ENCODE peak calls at places on chromosome 10, in four cellular contexts. K is epithelial cell of esophagus, M is AG09309, F is spleen. P is an unnamed sample.

GRCh38 chr10:42827201-42827600 is 44.6 kb downstream of the BMS1 start:
- DNase-seq in M (no peak), K (no peak), F (no peak), P (no peak)

GRCh38 chr10:126133906-126134703 is 237.7 kb downstream of the FANK1 start:
- DNase-seq in M (peak; percentile 53), F (no peak), K (peak; percentile 94), P (no peak)

GRCh38 chr10:60842694-60843093 is 64.4 kb downstream of the CDK1 start:
- DNase-seq in F (no peak), M (no peak), K (no peak), P (no peak)

GRCh38 chr10:118955531-118956252 is 73.8 kb upstream of the NANOS1 start:
- DNase-seq in M (no peak), F (no peak), K (no peak), P (no peak)

GRCh38 chr10:130560079-130560478 is 423.9 kb downstream of the GLRX3 start:
- DNase-seq in M (no peak), F (no peak), K (no peak), P (no peak)

GRCh38 chr10:75084834-75085384 is 26.5 kb upstream of the SAMD8 start:
- DNase-seq in F (no peak), K (no peak), M (no peak), P (no peak)

GRCh38 chr10:7419998-7420397 is 9.2 kb upstream of the SFMBT2 start:
- DNase-seq in M (no peak), K (no peak), F (no peak), P (no peak)

GRCh38 chr10:126235091-126235978 is 152.9 kb downstream of the ADAM12 start:
- DNase-seq in K (no peak), F (no peak), M (no peak), P (no peak)

GRCh38 chr10:100370561-100370975 is 23.5 kb downstream of the SCD start:
- DNase-seq in M (peak; percentile 4), K (peak; percentile 75), F (no peak), P (peak; percentile 68)

GRCh38 chr10:129891806-129892205 is 72.3 kb downstream of the EBF3 start:
- DNase-seq in M (no peak), F (no peak), K (no peak), P (no peak)

GRCh38 chr10:126722726-126723125 is 52.2 kb upstream of the C10orf90 start:
- DNase-seq in K (no peak), M (no peak), F (no peak), P (no peak)

GRCh38 chr10:34644245-34644644 is 170.9 kb downstream of the PARD3 start:
- DNase-seq in F (no peak), K (no peak), M (no peak), P (no peak)

GRCh38 chr10:106960812-106961211 is 203.7 kb downstream of the SORCS1 start:
- DNase-seq in K (no peak), F (no peak), M (no peak), P (no peak)

GRCh38 chr10:113085776-113086175 is 135.7 kb downstream of the TCF7L2 start:
- DNase-seq in K (no peak), F (no peak), M (no peak), P (no peak)

GRCh38 chr10:91210435-91210834 is 10.0 kb upstream of the PCGF5 start:
- DNase-seq in F (peak; percentile 81), M (no peak), K (no peak), P (no peak)

GRCh38 chr10:69797959-69798358 is 3.7 kb upstream of the COL13A1 start:
- DNase-seq in K (peak; percentile 82), F (no peak), M (no peak), P (no peak)

GRCh38 chr10:126375926-126376554 is 12.2 kb downstream of the ADAM12 start:
- DNase-seq in K (peak; percentile 54), M (no peak), F (no peak), P (peak; percentile 64)

DNA sequence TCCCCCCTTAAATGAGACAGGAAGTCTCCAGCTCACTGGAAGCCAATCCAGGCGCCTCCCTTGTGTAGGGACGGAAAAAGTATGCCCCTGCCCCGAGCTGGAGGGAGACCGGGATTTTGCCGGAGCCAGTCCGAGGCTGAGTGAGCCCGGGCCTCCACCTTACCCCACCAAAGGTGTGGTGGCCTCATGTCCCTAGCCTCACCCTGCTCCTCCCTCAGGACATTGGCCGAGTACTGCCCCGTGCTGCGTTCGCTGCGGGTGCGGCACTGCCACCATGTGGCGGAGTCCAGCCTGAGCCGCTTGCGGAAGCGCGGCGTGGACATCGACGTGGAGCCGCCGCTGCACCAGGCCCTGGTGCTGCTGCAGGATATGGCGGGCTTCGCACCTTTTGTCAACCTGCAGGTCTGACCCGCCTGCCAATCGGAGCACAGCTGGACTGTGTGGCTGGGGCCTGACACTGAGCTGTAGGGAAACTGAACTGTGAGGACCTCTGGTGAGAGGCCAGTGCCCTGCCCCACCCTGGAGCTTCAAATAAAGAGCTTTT is 2.0 kb downstream of the FBXL15 start:
- DNase-seq in M (no peak), K (peak; percentile 76), F (peak; percentile 96), P (no peak)
- H3K4me3 ChIP-seq in M (peak overlapping the region; percentile 83), K (peak overlapping the region; percentile 89), F (peak overlapping the region; percentile 97), P (peak overlapping the region; percentile 86)

GRCh38 chr10:21524131-21524525 is 1.4 kb downstream of the SKIDA1 start:
- DNase-seq in K (no peak), F (no peak), M (no peak), P (no peak)
- H3K4me3 ChIP-seq in K (no peak overlapping the region), F (peak overlapping the region; percentile 65), M (no peak overlapping the region), P (no peak overlapping the region)

GRCh38 chr10:5944389-5945202 is 32.7 kb downstream of the IL15RA start:
- DNase-seq in M (peak; percentile 100), F (no peak), K (peak; percentile 97), P (peak; percentile 97)
- H3K4me3 ChIP-seq in M (peak overlapping the region; percentile 43), F (no peak overlapping the region), K (no peak overlapping the region), P (no peak overlapping the region)

GRCh38 chr10:121734517-121735137 is 136.4 kb upstream of the FGFR2 start:
- DNase-seq in M (no peak), F (no peak), K (peak; percentile 16), P (no peak)

GRCh38 chr10:121736315-121737002 is 138.2 kb upstream of the FGFR2 start:
- DNase-seq in M (no peak), F (no peak), K (no peak), P (no peak)

GRCh38 chr10:121739114-121739513 is 140.9 kb upstream of the FGFR2 start:
- DNase-seq in K (no peak), M (no peak), F (no peak), P (no peak)

GRCh38 chr10:121732676-121733445 is 134.6 kb upstream of the FGFR2 start:
- DNase-seq in M (no peak), F (no peak), K (peak; percentile 12), P (no peak)

DNA sequence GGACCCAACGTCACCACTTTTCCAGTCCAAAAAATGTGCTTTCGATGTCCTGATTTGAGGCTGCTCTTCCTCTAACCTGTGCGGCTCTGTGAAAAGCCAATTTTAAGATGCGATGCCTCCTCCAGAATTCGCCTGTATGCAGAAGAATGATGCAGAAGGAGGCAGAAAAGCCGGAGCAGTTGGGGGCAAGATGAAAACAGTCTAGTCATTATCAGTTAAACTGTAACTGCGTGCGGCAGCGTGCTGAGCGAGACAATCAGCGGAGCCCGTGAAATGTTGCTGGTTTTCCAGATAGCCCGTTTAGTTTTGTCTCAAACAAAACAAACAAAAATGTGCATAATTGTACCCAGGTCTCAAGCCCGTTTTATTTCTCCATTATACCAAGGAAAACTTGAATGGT is 137.0 kb upstream of the FGFR2 start:
- DNase-seq in M (no peak), F (no peak), K (no peak), P (no peak)
- H3K4me3 ChIP-seq in M (no peak overlapping the region), F (no peak overlapping the region), K (no peak overlapping the region), P (no peak overlapping the region)

GRCh38 chr10:80413152-80413996 is 5.0 kb downstream of the PRXL2A start:
- DNase-seq in F (no peak), M (no peak), K (peak; percentile 97), P (peak; percentile 84)
- H3K4me3 ChIP-seq in F (no peak overlapping the region), M (no peak overlapping the region), K (peak overlapping the region; percentile 28), P (peak overlapping the region; percentile 26)

GRCh38 chr10:57300718-57301117 is 939.7 kb upstream of the ZWINT start:
- DNase-seq in M (no peak), F (no peak), K (no peak), P (no peak)
- H3K4me3 ChIP-seq in M (no peak overlapping the region), F (no peak overlapping the region), K (no peak overlapping the region), P (no peak overlapping the region)

DNA sequence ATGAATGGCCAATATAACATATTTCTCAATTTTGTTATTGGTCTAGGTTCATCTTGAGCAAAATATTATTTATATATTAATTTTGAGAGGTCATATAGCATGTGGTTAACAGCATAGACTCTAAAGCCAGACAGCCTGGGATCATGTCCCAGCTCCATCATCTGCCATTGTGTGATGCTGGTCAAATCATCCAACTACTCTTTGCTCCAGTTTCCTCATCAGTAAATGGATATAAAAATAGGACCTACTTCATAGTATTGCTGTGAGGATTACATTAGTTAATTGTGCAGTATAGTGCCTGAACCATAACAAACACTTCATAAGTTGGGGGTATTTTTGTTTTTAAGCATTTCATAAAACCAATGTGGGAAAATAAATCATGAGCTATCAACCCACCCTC is 199.0 kb downstream of the KIAA1217 start:
- DNase-seq in M (no peak), K (no peak), F (no peak), P (no peak)
- H3K4me3 ChIP-seq in M (no peak overlapping the region), K (no peak overlapping the region), F (no peak overlapping the region), P (no peak overlapping the region)

GRCh38 chr10:110076559-110077318 is 69.0 kb downstream of the ADD3 start:
- DNase-seq in F (no peak), K (peak; percentile 89), M (peak; percentile 94), P (peak; percentile 66)

GRCh38 chr10:110077436-110078120 is 69.8 kb downstream of the ADD3 start:
- DNase-seq in K (no peak), M (no peak), F (no peak), P (no peak)

GRCh38 chr10:110074298-110074697 is 66.5 kb downstream of the ADD3 start:
- DNase-seq in K (no peak), M (no peak), F (peak; percentile 77), P (no peak)

GRCh38 chr10:110075726-110076125 is 67.9 kb downstream of the ADD3 start:
- DNase-seq in K (no peak), M (no peak), F (no peak), P (no peak)

GRCh38 chr10:110074986-110075664 is 67.3 kb downstream of the ADD3 start:
- DNase-seq in K (peak; percentile 52), F (no peak), M (peak; percentile 79), P (no peak)
- H3K4me3 ChIP-seq in K (no peak overlapping the region), F (no peak overlapping the region), M (no peak overlapping the region), P (no peak overlapping the region)

DNA sequence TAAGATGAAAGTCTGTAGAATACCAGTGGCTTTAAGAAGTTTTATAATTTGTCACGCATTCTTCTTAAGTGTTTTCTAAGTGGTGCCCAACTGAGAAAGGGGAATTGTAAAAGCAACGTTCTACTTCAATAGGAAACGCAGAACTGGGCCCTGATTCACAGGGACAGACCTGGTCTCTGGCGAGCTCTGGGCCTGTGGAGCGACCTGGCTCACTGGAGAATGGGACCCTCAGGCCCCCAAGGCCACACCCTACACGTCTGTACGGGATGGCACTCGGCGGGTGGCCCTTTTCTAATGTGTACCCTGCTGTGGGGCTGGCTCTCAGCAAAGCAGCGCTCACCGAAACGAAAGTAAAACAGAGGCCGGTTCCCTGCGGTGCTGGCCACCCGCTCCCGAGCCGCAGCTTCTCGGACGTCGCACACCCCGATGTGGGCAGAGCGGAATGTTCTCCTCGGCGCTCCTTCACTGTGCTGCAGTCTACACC is 205.0 kb downstream of the DIP2C start:
- DNase-seq in F (peak; percentile 79), M (no peak), K (peak; percentile 30), P (no peak)
- H3K4me3 ChIP-seq in F (peak overlapping the region; percentile 46), M (peak overlapping the region; percentile 43), K (peak overlapping the region; percentile 51), P (peak overlapping the region; percentile 9)

GRCh38 chr10:103853428-103854264 is 1.7 kb downstream of the SH3PXD2A start:
- DNase-seq in F (no peak), K (no peak), M (no peak), P (no peak)
- H3K4me3 ChIP-seq in F (peak overlapping the region; percentile 62), K (peak overlapping the region; percentile 94), M (no peak overlapping the region), P (no peak overlapping the region)